ENCODE peak calls at places on chromosome 18, in nine cellular contexts. K, D, Z, H, S, T, N, Y and V are unnamed samples.
A peak's percentile ranks its signal among the peaks of the same experiment; 100 is the strongest.

GRCh38 chr18:61323951-61324350 is 9.3 kb upstream of the CDH20 start:
- DNase-seq in Z (no peak), K (peak; percentile 54), N (no peak), Y (no peak), D (no peak), S (no peak), T (no peak), H (no peak), V (peak; percentile 2)

GRCh38 chr18:58394607-58395425 is 234.1 kb downstream of the ALPK2 start:
- DNase-seq in N (no peak), T (no peak), Y (no peak), S (no peak), K (peak; percentile 49), Z (no peak), H (no peak), D (no peak), V (no peak)

GRCh38 chr18:8140841-8141501 is 468.3 kb upstream of the RAB12 start:
- DNase-seq in Y (no peak), T (no peak), S (no peak), D (no peak), N (peak; percentile 4), K (peak; percentile 92), Z (no peak), H (no peak), V (peak; percentile 59)

GRCh38 chr18:13136689-13137040 is 81.9 kb upstream of the LDLRAD4 start:
- DNase-seq in Y (peak; percentile 82), S (no peak), T (no peak), D (no peak), H (no peak), N (peak; percentile 70), Z (no peak), K (peak; percentile 58), V (no peak)

GRCh38 chr18:35497006-35497333 is 790 bp downstream of the INO80C start:
- DNase-seq in Z (peak; percentile 67), D (no peak), H (no peak), T (no peak), N (no peak), Y (no peak), S (no peak), K (peak; percentile 77), V (no peak)

GRCh38 chr18:10131783-10132381 is 218.1 kb downstream of the VAPA start:
- DNase-seq in T (no peak), D (no peak), N (peak; percentile 61), S (no peak), H (peak; percentile 62), Y (peak; percentile 69), Z (peak; percentile 65), K (peak; percentile 32), V (no peak)

GRCh38 chr18:80210312-80211083 is 36.8 kb downstream of the PARD6G start:
- DNase-seq in N (no peak), H (no peak), Z (no peak), S (no peak), K (no peak), T (no peak), D (no peak), Y (no peak), V (peak; percentile 44)

GRCh38 chr18:31610841-31611240 is 19.2 kb downstream of the TTR start:
- DNase-seq in Y (peak; percentile 27), D (peak; percentile 17), T (no peak), S (peak; percentile 13), H (peak; percentile 76), Z (peak; percentile 74), K (peak; percentile 15), N (peak; percentile 87), V (peak; percentile 2)

GRCh38 chr18:37270046-37270665 is 295.4 kb downstream of the CELF4 start:
- DNase-seq in H (peak; percentile 91), K (peak; percentile 79), T (peak; percentile 52), Z (peak; percentile 84), Y (no peak), D (peak; percentile 12), N (peak; percentile 85), S (no peak), V (peak; percentile 24)

GRCh38 chr18:23532848-23533247 is 29.5 kb downstream of the RMC1 start:
- DNase-seq in S (no peak), T (no peak), D (no peak), K (no peak), N (no peak), H (no peak), Z (no peak), Y (no peak), V (no peak)

GRCh38 chr18:35432565-35433001 is 55.4 kb upstream of the ZNF396 start:
- DNase-seq in K (no peak), Y (no peak), S (no peak), D (no peak), Z (no peak), N (no peak), H (no peak), T (no peak), V (no peak)

GRCh38 chr18:21740474-21740723 is 193 bp upstream of the MIB1 start:
- DNase-seq in H (no peak), S (no peak), K (peak; percentile 99), D (peak; percentile 98), Z (peak; percentile 100), Y (no peak), T (peak; percentile 97), N (peak; percentile 98), V (peak; percentile 97)

GRCh38 chr18:58861353-58861752 is 3.3 kb upstream of the ZNF532 start:
- DNase-seq in N (peak; percentile 68), S (no peak), H (peak; percentile 45), D (no peak), K (peak; percentile 16), T (no peak), Y (no peak), Z (no peak), V (no peak)

GRCh38 chr18:6542296-6542695 is 127.6 kb upstream of the L3MBTL4 start:
- DNase-seq in S (no peak), N (no peak), T (no peak), Z (no peak), Y (no peak), D (no peak), H (no peak), K (no peak), V (no peak)

GRCh38 chr18:12301263-12302005 is 6.6 kb upstream of the TUBB6 start:
- DNase-seq in H (no peak), D (no peak), K (no peak), N (no peak), T (no peak), Y (no peak), Z (no peak), S (no peak), V (no peak)

DNA sequence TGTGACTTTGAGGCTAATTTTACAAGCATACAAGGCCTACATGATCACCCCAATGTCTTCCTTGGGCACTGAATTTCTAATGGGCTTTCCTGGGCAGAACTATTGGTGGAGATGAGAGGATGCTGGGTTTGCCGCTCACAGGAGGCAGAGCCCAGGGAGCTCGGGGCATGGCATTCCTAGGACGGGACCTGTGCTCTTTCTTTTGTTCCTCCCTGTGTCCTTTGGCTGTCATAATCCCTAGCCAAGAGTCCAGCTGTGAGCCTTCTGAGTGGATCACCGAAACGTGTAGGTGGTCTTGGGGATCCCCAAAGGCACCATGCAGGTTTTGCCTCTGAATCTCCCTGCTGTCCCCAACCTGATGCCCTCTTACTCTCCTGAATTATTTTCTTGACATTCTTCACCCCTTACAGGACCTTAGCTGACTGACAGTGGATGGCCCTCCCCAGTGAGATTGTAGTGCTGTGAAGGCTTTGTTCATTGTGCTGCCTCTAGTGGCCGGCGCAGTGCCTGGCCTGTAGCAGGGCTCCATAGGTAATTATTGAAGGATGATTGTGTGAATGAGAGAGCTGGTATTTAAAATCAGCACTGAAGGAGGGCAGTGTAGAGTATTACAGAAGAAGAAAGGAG is 221.9 kb downstream of the ZNF407 start:
- DNase-seq in N (peak; percentile 93), Y (peak; percentile 29), Z (no peak), S (no peak), H (peak; percentile 88), T (no peak), D (peak; percentile 26), K (no peak), V (peak; percentile 45)
- TF ChIP-seq EZH2phosphoT487 in N (no peak), Y (no peak), Z (no peak), S (no peak), H (no peak), T (no peak), D (no peak), K (no peak), V (no peak)

DNA sequence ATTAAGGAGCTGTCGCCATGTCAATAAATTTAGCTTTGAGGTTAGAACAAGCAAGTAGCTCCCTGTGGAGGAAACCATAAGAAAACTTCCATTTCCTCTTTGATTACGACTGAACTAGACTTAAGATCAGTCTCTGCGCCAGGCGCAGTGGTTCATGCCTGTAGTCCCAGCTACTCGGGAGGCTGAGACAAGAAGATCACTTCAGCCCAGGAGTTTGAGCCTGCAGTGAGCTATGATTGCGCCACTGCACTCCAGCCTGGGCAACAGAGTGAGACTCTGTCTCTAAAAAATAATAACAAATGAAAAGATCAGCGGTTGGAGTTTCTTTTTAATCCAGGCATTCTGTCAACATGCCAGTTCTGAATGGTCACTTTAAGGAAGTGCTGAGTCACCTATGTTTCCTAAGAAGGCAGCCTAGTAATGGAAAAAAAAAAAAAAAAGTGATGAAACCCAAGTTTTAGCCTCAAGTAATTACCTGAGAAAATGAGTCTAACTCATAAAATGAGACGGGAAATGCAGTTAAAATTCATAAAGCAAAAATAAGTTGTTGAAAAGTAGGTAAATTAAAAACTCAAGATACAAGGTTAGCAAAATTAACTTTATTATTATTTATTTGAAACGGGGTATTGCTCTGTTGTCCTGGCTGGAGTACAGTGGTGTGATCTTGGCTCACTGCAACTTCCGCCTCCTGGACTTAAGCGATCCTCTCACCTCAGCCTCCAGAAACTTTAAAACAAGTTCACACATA is 10.2 kb downstream of the C18orf32 start:
- DNase-seq in S (no peak), Y (no peak), K (peak; percentile 93), D (no peak), H (no peak), T (no peak), Z (peak; percentile 43), N (peak; percentile 4), V (peak; percentile 25)
- H3K27ac ChIP-seq in S (peak overlapping the region; percentile 25), Y (no peak overlapping the region), K (peak overlapping the region; percentile 45), D (no peak overlapping the region), H (no peak overlapping the region), T (no peak overlapping the region), Z (peak overlapping the region; percentile 26), N (peak overlapping the region; percentile 7), V (no peak overlapping the region)

DNA sequence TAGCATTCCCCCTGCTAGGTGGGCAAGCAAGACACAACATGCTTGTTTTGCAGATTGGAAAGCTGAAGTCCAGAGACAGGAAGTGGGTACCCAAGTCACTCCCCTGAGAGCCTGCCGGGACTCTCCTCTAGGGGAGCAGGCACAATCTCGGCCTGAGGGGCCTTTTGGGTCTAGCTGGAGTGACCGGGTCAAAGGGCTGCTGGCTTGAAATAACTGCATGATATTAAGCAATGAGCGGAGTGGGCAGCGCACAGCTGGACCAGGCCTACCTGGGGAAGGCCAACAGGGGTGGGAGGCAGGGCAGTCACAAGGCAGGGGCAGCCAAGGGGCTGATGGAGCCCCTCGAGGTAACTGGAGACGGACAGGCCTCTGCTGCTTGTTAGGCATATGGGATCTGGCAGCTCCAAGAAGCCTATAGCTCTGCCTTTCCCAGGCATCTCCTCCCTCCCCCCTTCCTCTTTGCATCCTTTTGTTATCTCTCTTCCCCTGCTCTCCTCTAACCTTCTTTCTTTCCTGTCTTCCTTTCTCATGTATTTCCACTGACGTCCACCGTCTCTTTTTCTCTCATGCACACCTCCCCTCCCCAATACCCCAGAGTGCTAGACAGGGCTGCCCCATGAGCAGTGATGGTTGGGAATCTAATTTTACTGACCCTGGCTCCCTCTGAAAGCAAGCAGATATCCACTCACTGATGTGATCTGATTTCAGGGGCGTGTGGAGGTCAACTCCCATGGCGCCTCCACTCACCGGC is 237.5 kb downstream of the LOXHD1 start:
- DNase-seq in H (peak; percentile 31), Y (peak; percentile 73), Z (no peak), T (no peak), K (no peak), D (no peak), S (no peak), N (peak; percentile 66), V (no peak)
- TF ChIP-seq EZH2phosphoT487 in H (no peak), Y (no peak), Z (no peak), T (no peak), K (no peak), D (no peak), S (no peak), N (no peak), V (no peak)

GRCh38 chr18:73544618-73545017 is 603.0 kb downstream of the FBXO15 start:
- DNase-seq in K (no peak), Y (no peak), T (no peak), D (no peak), H (no peak), N (no peak), Z (no peak), S (no peak), V (no peak)
- H3K27ac ChIP-seq in K (no peak overlapping the region), Y (no peak overlapping the region), T (no peak overlapping the region), D (no peak overlapping the region), H (no peak overlapping the region), N (no peak overlapping the region), Z (no peak overlapping the region), S (no peak overlapping the region), V (no peak overlapping the region)